ENCODE peak calls at places on chromosomes 5 and 9, in eight cellular contexts. F is iris pigment epithelial cell, I is kidney glomerular epithelial cell, D is EH, W is NCI-H748 treated with DMSO at 0.1 percent for 48 hours, V is astrocyte of the hippocampus, N is tibial nerve, X is adipocyte. J is an unnamed sample.

GRCh38 chr9:107833295-107833694 is 343.7 kb upstream of the KLF4 start:
- DNase-seq in F (peak; percentile 3), I (no peak), D (no peak), W (no peak), V (no peak), N (no peak), X (peak; percentile 84), J (no peak)

GRCh38 chr5:150106669-150107068 is 20.3 kb upstream of the CSF1R start:
- DNase-seq in F (peak; percentile 26), I (peak; percentile 32), D (peak; percentile 12), W (no peak), V (peak; percentile 11), N (no peak), X (no peak), J (peak; percentile 75)

GRCh38 chr9:6552033-6552737 is 93.3 kb downstream of the GLDC start:
- DNase-seq in F (peak; percentile 84), I (no peak), D (peak; percentile 68), W (peak; percentile 59), V (peak; percentile 69), N (no peak), X (peak; percentile 84), J (peak; percentile 80)

GRCh38 chr5:157398310-157398709 is 61.7 kb upstream of the NIPAL4 start:
- DNase-seq in F (no peak), I (no peak), D (no peak), W (no peak), V (no peak), N (no peak), X (no peak), J (no peak)

GRCh38 chr9:133677126-133678010 is 41.2 kb downstream of the DBH start:
- DNase-seq in F (no peak), I (no peak), D (no peak), W (no peak), V (no peak), N (no peak), X (no peak), J (no peak)

GRCh38 chr5:137487600-137487999 is 11.5 kb downstream of the SPOCK1 start:
- DNase-seq in F (peak; percentile 40), I (peak; percentile 32), D (peak; percentile 90), W (no peak), V (peak; percentile 93), N (peak; percentile 66), X (peak; percentile 63), J (peak; percentile 78)

GRCh38 chr5:73117088-73117755 is 3.2 kb upstream of the TMEM171 start:
- DNase-seq in F (no peak), I (no peak), D (no peak), W (no peak), V (no peak), N (no peak), X (no peak), J (no peak)

GRCh38 chr5:115813719-115814118 is 2.7 kb downstream of the CDO1 start:
- DNase-seq in F (no peak), I (no peak), D (no peak), W (no peak), V (peak; percentile 44), N (no peak), X (no peak), J (no peak)

GRCh38 chr5:157046041-157046440 is 12.9 kb downstream of the HAVCR1 start:
- DNase-seq in F (no peak), I (peak; percentile 95), D (no peak), W (no peak), V (peak; percentile 2), N (no peak), X (peak; percentile 29), J (no peak)

GRCh38 chr5:14901462-14902051 is 30.0 kb upstream of the ANKH start:
- DNase-seq in F (peak; percentile 73), I (no peak), D (peak; percentile 93), W (no peak), V (no peak), N (peak; percentile 24), X (peak; percentile 69), J (no peak)

GRCh38 chr5:130893003-130893402 is 272.1 kb downstream of the HINT1 start:
- DNase-seq in F (no peak), I (no peak), D (no peak), W (no peak), V (no peak), N (no peak), X (no peak), J (no peak)

GRCh38 chr9:112615584-112616271 is 102.2 kb downstream of the INIP start:
- DNase-seq in F (no peak), I (no peak), D (no peak), W (no peak), V (no peak), N (no peak), X (no peak), J (no peak)

GRCh38 chr5:80860934-80861613 is 99.1 kb upstream of the RASGRF2 start:
- DNase-seq in F (peak; percentile 63), I (no peak), D (peak; percentile 84), W (no peak), V (peak; percentile 76), N (no peak), X (peak; percentile 39), J (no peak)

GRCh38 chr9:137416006-137416562 is 6.9 kb downstream of the EXD3 start:
- DNase-seq in F (no peak), I (no peak), D (no peak), W (no peak), V (no peak), N (no peak), X (no peak), J (no peak)

GRCh38 chr5:143025376-143025775 is 255.2 kb downstream of the ARHGAP26 start:
- DNase-seq in F (no peak), I (no peak), D (no peak), W (no peak), V (no peak), N (no peak), X (peak; percentile 40), J (no peak)

GRCh38 chr9:98374385-98375051 is 119.1 kb upstream of the TBC1D2 start:
- DNase-seq in F (peak; percentile 94), I (peak; percentile 93), D (peak; percentile 92), W (no peak), V (peak; percentile 71), N (no peak), X (peak; percentile 46), J (peak; percentile 60)

GRCh38 chr9:98427491-98427890 is 172.0 kb upstream of the TBC1D2 start:
- DNase-seq in F (peak; percentile 59), I (no peak), D (peak; percentile 37), W (no peak), V (no peak), N (no peak), X (no peak), J (no peak)

GRCh38 chr9:136095028-136095494 is at the start of gene NACC2:
- DNase-seq in F (peak; percentile 79), I (no peak), D (peak; percentile 74), W (peak; percentile 22), V (peak; percentile 86), N (no peak), X (peak; percentile 82), J (peak; percentile 69)

GRCh38 chr9:38068616-38068865 is 486 bp downstream of the SHB start:
- DNase-seq in F (peak; percentile 74), I (no peak), D (peak; percentile 65), W (peak; percentile 27), V (peak; percentile 84), N (no peak), X (peak; percentile 86), J (peak; percentile 73)

GRCh38 chr5:2996248-2996647 is 244.8 kb upstream of the IRX2 start:
- DNase-seq in F (no peak), I (no peak), D (no peak), W (no peak), V (no peak), N (no peak), X (no peak), J (no peak)

GRCh38 chr5:31726952-31727351 is 88.0 kb downstream of the PDZD2 start:
- DNase-seq in F (no peak), I (no peak), D (no peak), W (no peak), V (no peak), N (no peak), X (no peak), J (no peak)

GRCh38 chr5:149636861-149637246 is 55.6 kb downstream of the ARHGEF37 start:
- DNase-seq in F (peak; percentile 69), I (peak; percentile 59), D (peak; percentile 75), W (peak; percentile 58), V (peak; percentile 85), N (peak; percentile 89), X (peak; percentile 77), J (peak; percentile 91)

GRCh38 chr5:93874080-93874479 is 132.7 kb upstream of the POU5F2 start:
- DNase-seq in F (peak; percentile 35), I (no peak), D (peak; percentile 38), W (no peak), V (peak; percentile 62), N (no peak), X (peak; percentile 33), J (peak; percentile 76)

GRCh38 chr9:135591491-135592330 is 30.2 kb downstream of the PAEP start:
- DNase-seq in F (no peak), I (no peak), D (no peak), W (no peak), V (no peak), N (no peak), X (no peak), J (no peak)

GRCh38 chr5:137743031-137743640 is 7.2 kb upstream of the KLHL3 start:
- DNase-seq in F (peak; percentile 76), I (peak; percentile 67), D (peak; percentile 75), W (peak; percentile 65), V (peak; percentile 84), N (peak; percentile 65), X (peak; percentile 92), J (peak; percentile 90)

GRCh38 chr5:54944364-54944763 is 41.0 kb downstream of the ESM1 start:
- DNase-seq in F (peak; percentile 54), I (peak; percentile 10), D (peak; percentile 62), W (no peak), V (peak; percentile 51), N (peak; percentile 65), X (peak; percentile 75), J (peak; percentile 79)

GRCh38 chr5:76391014-76391413 is 12.1 kb upstream of the IQGAP2 start:
- DNase-seq in F (no peak), I (no peak), D (no peak), W (no peak), V (no peak), N (no peak), X (no peak), J (no peak)

GRCh38 chr9:101629624-101630023 is 34.9 kb upstream of the PPP3R2 start:
- DNase-seq in F (no peak), I (no peak), D (no peak), W (no peak), V (no peak), N (no peak), X (no peak), J (no peak)

GRCh38 chr5:108924457-108924961 is 176.8 kb downstream of the FER start:
- DNase-seq in F (no peak), I (no peak), D (no peak), W (no peak), V (no peak), N (no peak), X (no peak), J (no peak)

J was measured in dermis blood vessel endothelial cell.